ENCODE peak calls at places on chromosomes 3 and 15, in seven cellular contexts. E, I, S, X, J, P and N are unnamed samples.

GRCh38 chr3:123119802-123120201 is 53.0 kb downstream of the PDIA5 start:
- DNase-seq in E (no peak), I (peak), S (no peak), X (peak), J (no peak), P (no peak), N (no peak)

GRCh38 chr3:152335273-152335672 is 66.5 kb downstream of the MBNL1 start:
- DNase-seq in E (no peak), I (no peak), S (no peak), X (no peak), J (no peak), P (no peak), N (no peak)

GRCh38 chr3:66800941-66801545 is 197.1 kb upstream of the KBTBD8 start:
- DNase-seq in E (peak), I (no peak), S (no peak), X (no peak), J (no peak), P (no peak), N (no peak)

GRCh38 chr15:42707068-42707467 is 29.9 kb downstream of the CDAN1 start:
- DNase-seq in E (peak), I (no peak), S (no peak), X (peak), J (no peak), P (no peak), N (no peak)

GRCh38 chr3:181896605-181897004 is 184.9 kb downstream of the SOX2 start:
- DNase-seq in E (no peak), I (no peak), S (no peak), X (no peak), J (no peak), P (no peak), N (no peak)

GRCh38 chr3:141331370-141332318 is 36.7 kb upstream of the ZBTB38 start:
- DNase-seq in E (peak), I (peak), S (no peak), X (peak), J (no peak), P (no peak), N (peak)

GRCh38 chr3:158731938-158732855 is at the start of gene RARRES1:
- DNase-seq in E (peak), I (peak), S (peak), X (peak), J (peak), P (peak), N (no peak)

GRCh38 chr15:74251187-74251811 is 15.2 kb downstream of the CCDC33 start:
- DNase-seq in E (no peak), I (peak), S (no peak), X (no peak), J (no peak), P (no peak), N (no peak)

GRCh38 chr3:66464512-66464894 is 36.3 kb downstream of the LRIG1 start:
- DNase-seq in E (peak), I (no peak), S (no peak), X (peak), J (no peak), P (no peak), N (no peak)

GRCh38 chr15:68993276-68993675 is 21.2 kb upstream of the NOX5 start:
- DNase-seq in E (no peak), I (no peak), S (no peak), X (no peak), J (no peak), P (no peak), N (no peak)

GRCh38 chr3:33636125-33636855 is 81.8 kb downstream of the CLASP2 start:
- DNase-seq in E (peak), I (no peak), S (no peak), X (peak), J (no peak), P (no peak), N (peak)

GRCh38 chr3:14201881-14202684 is 23.5 kb downstream of the LSM3 start:
- DNase-seq in E (no peak), I (no peak), S (no peak), X (peak), J (no peak), P (no peak), N (no peak)

GRCh38 chr3:133570937-133571320 is 2.6 kb upstream of the CDV3 start:
- DNase-seq in E (peak), I (no peak), S (no peak), X (peak), J (no peak), P (no peak), N (no peak)

GRCh38 chr3:22734207-22734606 is 468.9 kb upstream of the UBE2E2 start:
- DNase-seq in E (no peak), I (no peak), S (no peak), X (no peak), J (no peak), P (no peak), N (no peak)

GRCh38 chr15:100918690-100919480 is at the start of gene LRRK1:
- DNase-seq in E (peak), I (peak), S (no peak), X (peak), J (no peak), P (no peak), N (no peak)

GRCh38 chr3:171936231-171936841 is 93.2 kb downstream of the TMEM212 start:
- DNase-seq in E (peak), I (no peak), S (no peak), X (peak), J (no peak), P (no peak), N (peak)

GRCh38 chr3:50260027-50260941 is 8.7 kb upstream of the SEMA3B start:
- DNase-seq in E (peak), I (peak), S (peak), X (peak), J (peak), P (peak), N (no peak)

GRCh38 chr3:171172070-171172469 is 145.6 kb upstream of the SLC2A2 start:
- DNase-seq in E (no peak), I (no peak), S (no peak), X (no peak), J (no peak), P (no peak), N (no peak)

GRCh38 chr3:53862241-53862640 is 15.9 kb downstream of the IL17RB start:
- DNase-seq in E (no peak), I (no peak), S (no peak), X (no peak), J (no peak), P (no peak), N (no peak)

GRCh38 chr15:79028411-79028964 is 62.1 kb downstream of the RASGRF1 start:
- DNase-seq in E (peak), I (no peak), S (peak), X (peak), J (peak), P (no peak), N (no peak)

GRCh38 chr3:196499061-196499460 is 4.5 kb downstream of the RNF168 start:
- DNase-seq in E (peak), I (no peak), S (no peak), X (peak), J (no peak), P (no peak), N (no peak)

GRCh38 chr3:120477826-120478225 is 27.0 kb upstream of the FSTL1 start:
- DNase-seq in E (no peak), I (no peak), S (no peak), X (no peak), J (no peak), P (no peak), N (no peak)

GRCh38 chr15:39692464-39693327 is 89.9 kb downstream of the FSIP1 start:
- DNase-seq in E (no peak), I (no peak), S (no peak), X (peak), J (no peak), P (no peak), N (no peak)

GRCh38 chr3:38121832-38122461 is 15.0 kb downstream of the ACAA1 start:
- DNase-seq in E (no peak), I (peak), S (no peak), X (no peak), J (no peak), P (no peak), N (no peak)

GRCh38 chr15:75570119-75570518 is 9.0 kb downstream of the PTPN9 start:
- DNase-seq in E (no peak), I (no peak), S (no peak), X (peak), J (no peak), P (no peak), N (no peak)

GRCh38 chr3:122758877-122759670 is 34.6 kb downstream of the HSPBAP1 start:
- DNase-seq in E (no peak), I (no peak), S (no peak), X (no peak), J (no peak), P (no peak), N (peak)

GRCh38 chr15:41932511-41932910 is 38.7 kb upstream of the SPTBN5 start:
- DNase-seq in E (no peak), I (peak), S (no peak), X (no peak), J (no peak), P (no peak), N (no peak)

DNA sequence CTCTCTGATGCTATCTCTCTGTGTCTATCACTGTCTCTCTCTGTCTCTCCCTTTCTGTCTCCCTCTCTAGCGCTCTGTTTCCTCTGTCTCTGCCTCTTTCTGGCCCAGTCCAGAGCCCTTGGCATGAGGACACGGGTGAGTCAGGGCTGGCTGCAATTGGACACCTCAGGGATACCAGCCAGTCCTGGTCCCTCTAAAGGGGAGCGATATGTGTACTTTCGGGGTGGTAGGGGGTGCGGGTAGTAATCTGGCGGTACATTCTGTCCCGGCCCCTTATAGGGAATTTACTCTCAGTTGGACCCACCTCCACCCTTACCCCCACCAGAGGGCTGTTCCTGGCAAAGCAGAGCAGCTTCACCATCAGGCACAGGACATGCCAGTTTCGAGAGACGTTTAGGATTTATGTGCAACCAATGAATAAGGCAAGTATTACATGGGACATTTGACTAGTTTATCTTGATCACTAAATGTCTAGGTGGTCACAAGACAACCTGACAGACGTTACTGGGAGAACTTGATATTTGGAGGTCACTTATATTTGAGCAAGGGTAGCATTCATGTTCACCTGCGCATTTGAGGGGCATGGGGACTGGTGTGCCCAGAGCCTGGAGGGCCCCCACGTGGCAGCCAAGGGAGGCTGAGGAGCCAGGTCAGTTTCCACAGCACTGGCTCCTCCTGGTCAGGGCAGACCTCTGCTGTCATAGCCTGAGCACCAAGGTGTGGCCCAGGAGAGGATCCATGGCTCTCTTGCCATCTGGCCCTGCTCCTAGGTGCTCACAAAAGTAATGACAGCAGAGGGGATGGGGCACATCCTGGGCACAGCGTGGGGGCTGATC is 256.1 kb downstream of the PLCL2 start:
- DNase-seq in E (no peak), I (peak), S (no peak), X (peak), J (no peak), P (no peak), N (no peak)
- TF ChIP-seq CTCF in E (no peak), I (no peak), S (no peak), X (no peak), J (no peak), P (no peak), N (no peak)

GRCh38 chr15:49606594-49606993 is 14.0 kb downstream of the FAM227B start:
- DNase-seq in E (peak), I (no peak), S (no peak), X (no peak), J (no peak), P (no peak), N (no peak)
- TF ChIP-seq CTCF in E (no peak), I (no peak), S (no peak), X (peak), J (no peak), P (no peak), N (peak)

DNA sequence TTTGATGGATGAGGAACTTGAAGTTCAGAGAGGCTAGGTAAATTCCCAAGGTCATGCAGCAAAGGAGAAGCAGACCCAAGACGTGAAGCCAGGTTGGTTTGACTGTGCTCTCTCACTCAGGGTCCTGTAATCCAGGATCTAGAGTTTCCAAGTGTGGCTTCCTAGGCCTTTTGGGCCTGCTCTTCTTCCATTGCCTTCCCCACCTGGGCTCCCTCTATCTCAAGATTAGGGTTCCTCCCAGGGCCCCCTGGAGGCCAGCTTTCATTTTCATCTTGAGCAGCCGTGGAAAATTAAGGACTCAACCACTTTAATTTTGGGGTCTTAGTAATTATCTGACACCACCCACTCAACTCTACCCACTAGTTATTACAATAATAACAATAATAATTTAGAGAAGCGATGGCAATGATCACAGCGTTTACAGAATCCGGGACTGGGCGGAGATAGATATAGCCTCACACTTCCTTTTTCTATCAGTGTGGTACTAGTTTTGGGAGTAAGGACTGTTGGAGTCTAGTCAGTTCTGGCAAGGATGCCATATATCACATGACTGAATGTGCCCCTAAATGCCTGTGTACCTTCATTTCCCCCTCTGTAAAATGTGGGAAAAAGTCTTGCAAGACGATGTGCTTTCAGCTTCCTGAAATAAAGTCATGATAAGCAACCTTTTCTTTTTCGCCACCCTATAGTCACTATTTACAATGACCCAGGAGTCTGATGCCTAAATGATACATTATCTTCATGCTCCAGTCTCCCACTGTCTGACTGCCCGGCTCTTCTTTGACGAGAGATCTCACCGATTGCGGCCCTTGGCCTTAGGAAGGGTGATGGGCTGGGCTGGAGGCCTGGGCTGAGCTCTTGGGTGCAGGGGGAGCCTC is 30.2 kb upstream of the MAGEF1 start:
- DNase-seq in E (no peak), I (peak), S (no peak), X (no peak), J (no peak), P (no peak), N (no peak)
- TF ChIP-seq CTCF in E (no peak), I (no peak), S (no peak), X (no peak), J (peak), P (no peak), N (no peak)

GRCh38 chr3:138474163-138474562 is 39.7 kb downstream of the ESYT3 start:
- DNase-seq in E (no peak), I (no peak), S (no peak), X (no peak), J (no peak), P (no peak), N (no peak)

GRCh38 chr3:138477120-138477519 is 42.7 kb downstream of the ESYT3 start:
- DNase-seq in E (no peak), I (no peak), S (no peak), X (no peak), J (no peak), P (no peak), N (no peak)

GRCh38 chr3:138477801-138478200 is 43.4 kb downstream of the ESYT3 start:
- DNase-seq in E (peak), I (no peak), S (no peak), X (no peak), J (no peak), P (no peak), N (no peak)

GRCh38 chr3:138476526-138476925 is 42.1 kb downstream of the ESYT3 start:
- DNase-seq in E (no peak), I (no peak), S (no peak), X (no peak), J (no peak), P (no peak), N (no peak)

GRCh38 chr3:138479355-138479964 is 45.0 kb downstream of the ESYT3 start:
- DNase-seq in E (peak), I (no peak), S (no peak), X (peak), J (no peak), P (no peak), N (no peak)
- TF ChIP-seq CTCF in E (peak), I (no peak), S (peak), X (peak), J (peak), P (no peak), N (peak)